ENCODE peak calls at places on chromosomes 13 and 19, in ten cellular contexts. I, V, Y, S, R, L, J, C, X and G are unnamed samples.

GRCh38 chr13:97353927-97354326 is 80.0 kb upstream of the RAP2A start:
- DNase-seq in Y (peak), J (no peak), S (no peak), X (no peak), I (no peak), L (peak), C (no peak), V (no peak), R (no peak), G (no peak)

GRCh38 chr13:61954092-61954491 is 538.4 kb upstream of the PCDH20 start:
- DNase-seq in V (no peak), Y (no peak), R (no peak), C (peak), L (peak), I (no peak), X (no peak), S (no peak), J (no peak), G (no peak)

GRCh38 chr13:78020861-78021260 is 102.2 kb upstream of the EDNRB start:
- DNase-seq in I (no peak), X (no peak), C (no peak), L (no peak), J (no peak), S (no peak), V (no peak), Y (no peak), R (no peak), G (peak)

GRCh38 chr19:55678121-55678671 is 3.2 kb downstream of the EPN1 start:
- DNase-seq in S (peak), X (no peak), L (no peak), I (no peak), Y (no peak), R (no peak), C (no peak), V (no peak), J (peak), G (no peak)

GRCh38 chr19:43675269-43675879 is 5.4 kb upstream of the PLAUR start:
- DNase-seq in L (peak), I (no peak), S (no peak), J (peak), V (peak), C (peak), X (no peak), Y (peak), R (no peak), G (no peak)

GRCh38 chr13:67128148-67128547 is 102.0 kb downstream of the PCDH9 start:
- DNase-seq in S (no peak), X (no peak), Y (no peak), V (no peak), R (no peak), I (no peak), L (no peak), J (no peak), C (no peak), G (no peak)

GRCh38 chr13:110265682-110266430 is 41.1 kb downstream of the COL4A1 start:
- DNase-seq in Y (no peak), C (no peak), X (no peak), L (no peak), S (peak), R (no peak), V (no peak), I (no peak), J (no peak), G (no peak)

GRCh38 chr13:38328699-38329098 is 21.0 kb upstream of the UFM1 start:
- DNase-seq in L (no peak), Y (no peak), V (no peak), X (no peak), R (no peak), C (no peak), S (no peak), I (no peak), J (no peak), G (no peak)

GRCh38 chr13:30739646-30740642 is 4.6 kb downstream of the ALOX5AP start:
- DNase-seq in I (peak), C (peak), V (peak), S (no peak), L (peak), J (peak), X (no peak), R (no peak), Y (peak), G (no peak)

GRCh38 chr19:18649371-18650047 is 12.7 kb downstream of the KLHL26 start:
- DNase-seq in J (peak), Y (peak), X (no peak), L (peak), C (peak), R (no peak), I (no peak), S (peak), V (no peak), G (no peak)

GRCh38 chr19:5775668-5776309 is 8.8 kb downstream of the PRR22 start:
- DNase-seq in V (no peak), C (no peak), Y (peak), S (no peak), I (peak), R (no peak), J (no peak), X (no peak), L (peak), G (no peak)

DNA sequence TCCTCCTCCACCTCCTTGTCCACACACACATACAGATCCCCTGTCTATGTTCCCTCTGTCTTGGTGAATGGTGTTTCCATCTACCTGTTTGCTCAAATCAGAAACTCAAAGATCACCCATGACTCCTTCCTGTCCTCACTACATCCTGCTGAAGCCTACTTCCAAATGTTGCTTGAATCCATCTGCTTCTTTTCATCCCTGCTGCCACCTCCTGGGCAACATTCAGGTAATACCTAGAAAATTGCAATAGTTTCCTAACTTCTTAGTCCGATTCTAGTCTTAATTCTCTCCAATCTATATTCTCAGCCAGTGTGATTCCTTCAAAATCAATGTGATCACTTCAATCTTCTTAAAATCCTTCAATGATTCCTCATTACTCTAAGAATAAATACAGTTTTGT is 155.5 kb upstream of the STARD13 start:
- DNase-seq in L (peak), I (no peak), R (no peak), J (no peak), V (peak), C (peak), S (no peak), X (no peak), Y (peak), G (no peak)
- TF ChIP-seq CTCF in L (peak), I (peak), R (peak), J (no peak), V (peak), C (no peak), S (peak), X (no peak), Y (peak), G (no peak)

DNA sequence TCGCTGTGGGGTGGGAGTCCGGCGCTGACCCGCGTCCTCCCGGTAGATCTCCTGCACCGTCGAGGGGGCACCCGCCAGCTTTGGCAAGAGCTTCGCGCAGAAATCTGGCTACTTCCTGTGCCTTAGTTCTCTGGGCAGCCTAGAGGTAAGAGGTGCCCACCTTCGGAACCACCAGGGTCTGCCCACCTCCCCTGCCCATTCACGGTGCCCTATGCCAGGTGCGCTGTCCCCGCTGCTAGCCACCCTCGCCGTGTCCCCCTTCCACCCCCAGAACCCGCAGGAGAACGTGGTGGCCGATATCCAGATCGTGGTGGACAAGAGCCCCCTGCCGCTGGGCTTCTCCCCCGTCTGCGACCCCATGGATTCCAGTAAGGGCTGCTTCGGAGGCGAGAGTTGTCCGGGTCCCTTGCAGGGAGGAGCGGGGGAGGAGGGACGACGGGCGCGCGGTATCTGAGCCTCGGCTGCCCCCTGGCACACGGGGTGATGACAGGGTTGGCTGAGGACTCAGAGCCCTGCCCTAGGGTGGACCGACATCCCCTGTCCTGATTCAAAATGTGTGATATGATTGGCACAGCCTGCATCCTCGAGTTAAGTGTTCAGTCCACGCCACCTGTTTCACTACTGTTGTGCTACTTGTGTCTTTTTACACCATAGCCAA is 549 bp downstream of the MVB12A start:
- DNase-seq in S (peak), C (peak), J (peak), R (peak), L (no peak), I (no peak), V (no peak), X (no peak), Y (no peak), G (peak)
- TF ChIP-seq CTCF in S (no peak), C (no peak), J (no peak), R (peak), L (no peak), I (peak), V (no peak), X (no peak), Y (no peak), G (no peak)

GRCh38 chr13:36685912-36686311 is 12.1 kb downstream of the SERTM1 start:
- DNase-seq in V (no peak), J (no peak), L (peak), C (no peak), Y (peak), X (no peak), S (no peak), I (no peak), R (no peak), G (no peak)
- TF ChIP-seq CTCF in V (no peak), J (no peak), L (no peak), C (no peak), Y (no peak), X (no peak), S (no peak), I (no peak), R (no peak), G (no peak)

GRCh38 chr13:40656358-40656757 is 10.1 kb downstream of the FOXO1 start:
- DNase-seq in C (no peak), R (no peak), L (no peak), I (no peak), V (no peak), Y (no peak), X (no peak), S (no peak), J (no peak), G (no peak)

GRCh38 chr13:40657307-40657706 is 9.1 kb downstream of the FOXO1 start:
- DNase-seq in I (no peak), X (no peak), V (no peak), C (no peak), S (no peak), Y (no peak), R (no peak), J (no peak), L (no peak), G (no peak)

GRCh38 chr13:40652588-40652940 is 13.9 kb downstream of the FOXO1 start:
- DNase-seq in C (no peak), X (no peak), S (no peak), I (no peak), J (no peak), V (no peak), R (no peak), Y (peak), L (no peak), G (no peak)

GRCh38 chr13:40651866-40652587 is 14.4 kb downstream of the FOXO1 start:
- DNase-seq in V (no peak), I (no peak), S (no peak), R (no peak), Y (no peak), C (no peak), L (no peak), X (no peak), J (no peak), G (no peak)

GRCh38 chr13:40653558-40654318 is 12.7 kb downstream of the FOXO1 start:
- DNase-seq in S (no peak), X (no peak), L (no peak), V (no peak), I (no peak), C (no peak), Y (peak), J (no peak), R (no peak), G (no peak)
- TF ChIP-seq CTCF in S (no peak), X (no peak), L (no peak), V (no peak), I (no peak), C (no peak), Y (no peak), J (no peak), R (no peak), G (no peak)